ENCODE peak calls at places on chromosome 1, in seven cellular contexts. A is nucleus accumbens, P is NCI-H187, Z is AG08396, J is RWPE1, E is activated T-cell treated with anti-CD3 and anti-CD28 coated beads for 1 hour, C is uterus. O is an unnamed sample.

GRCh38 chr1:177983824-177984528 is 14.1 kb upstream of the SEC16B start:
- DNase-seq in A (no peak), E (no peak), Z (peak; percentile 86), J (peak; percentile 42), P (peak; percentile 53), C (peak; percentile 64), O (peak; percentile 71)

GRCh38 chr1:11898831-11899467 is 27.3 kb downstream of the KIAA2013 start:
- DNase-seq in P (no peak), E (no peak), C (no peak), J (peak; percentile 25), Z (no peak), A (no peak), O (peak; percentile 54)

GRCh38 chr1:32426489-32427255 is 32.4 kb upstream of the BSDC1 start:
- DNase-seq in J (no peak), E (no peak), P (no peak), A (no peak), C (peak; percentile 26), Z (peak; percentile 12), O (peak; percentile 36)

GRCh38 chr1:244662604-244663003 is 9.7 kb downstream of the DESI2 start:
- DNase-seq in A (no peak), P (no peak), Z (no peak), C (no peak), J (no peak), E (no peak), O (no peak)

GRCh38 chr1:85830837-85831236 is 122.6 kb upstream of the ZNHIT6 start:
- DNase-seq in A (no peak), P (no peak), C (no peak), Z (no peak), J (no peak), E (no peak), O (no peak)

GRCh38 chr1:159921700-159922498 is 3.4 kb downstream of the TAGLN2 start:
- DNase-seq in C (peak; percentile 52), Z (no peak), A (no peak), J (no peak), E (no peak), P (no peak), O (no peak)

GRCh38 chr1:167631386-167631941 is 1.4 kb downstream of the RCSD1 start:
- DNase-seq in P (no peak), Z (no peak), A (no peak), C (no peak), J (no peak), E (no peak), O (no peak)

GRCh38 chr1:107432108-107432507 is 291.3 kb downstream of the NTNG1 start:
- DNase-seq in J (no peak), E (no peak), C (no peak), Z (no peak), P (no peak), A (no peak), O (peak; percentile 1)

GRCh38 chr1:16318544-16318943 is 33.7 kb downstream of the FBXO42 start:
- DNase-seq in C (peak; percentile 49), A (no peak), E (no peak), Z (no peak), J (no peak), P (no peak), O (no peak)

GRCh38 chr1:33455537-33456301 is 16.7 kb upstream of the ZSCAN20 start:
- DNase-seq in E (no peak), A (no peak), P (peak; percentile 25), C (peak; percentile 51), Z (peak; percentile 75), J (peak; percentile 77), O (peak; percentile 63)

GRCh38 chr1:197252981-197253380 is 15.1 kb upstream of the CRB1 start:
- DNase-seq in A (no peak), C (no peak), E (no peak), J (no peak), Z (no peak), P (no peak), O (no peak)